ENCODE peak calls at places on chromosomes 11 and 22, in four cellular contexts. G, V, I and T are unnamed samples.
A peak's percentile ranks its signal among the peaks of the same experiment; 100 is the strongest.

GRCh38 chr11:34150494-34151151 is 45.2 kb downstream of the NAT10 start:
- DNase-seq in G (no peak), V (no peak), I (no peak), T (peak; percentile 19)

GRCh38 chr22:27686534-27686933 is 115.0 kb downstream of the MN1 start:
- DNase-seq in G (peak; percentile 87), V (peak; percentile 91), I (no peak), T (no peak)

GRCh38 chr11:117554601-117555333 is 227.1 kb downstream of the CEP164 start:
- DNase-seq in G (no peak), V (no peak), I (no peak), T (no peak)

GRCh38 chr11:27296406-27296994 is 66.5 kb downstream of the CCDC34 start:
- DNase-seq in G (no peak), V (peak; percentile 64), I (no peak), T (no peak)

GRCh38 chr11:63747006-63747405 is 21.6 kb downstream of the ZFTA start:
- DNase-seq in G (no peak), V (no peak), I (no peak), T (no peak)

GRCh38 chr11:125724125-125724524 is 22.0 kb upstream of the PATE1 start:
- DNase-seq in G (no peak), V (no peak), I (no peak), T (no peak)

GRCh38 chr11:61362542-61362875 is 335 bp downstream of the TMEM138 start:
- DNase-seq in G (no peak), V (peak; percentile 55), I (peak; percentile 70), T (no peak)

GRCh38 chr11:2699185-2699530 is 636 bp downstream of the KCNQ1OT1 start:
- DNase-seq in G (no peak), V (peak; percentile 46), I (no peak), T (peak; percentile 56)

GRCh38 chr22:45907378-45907777 is 69.6 kb downstream of the WNT7B start:
- DNase-seq in G (no peak), V (no peak), I (no peak), T (no peak)

GRCh38 chr11:69401715-69402114 is 79.7 kb upstream of the LINC01488 start:
- DNase-seq in G (no peak), V (no peak), I (no peak), T (no peak)

GRCh38 chr22:46031561-46031960 is 54.6 kb upstream of the WNT7B start:
- DNase-seq in G (no peak), V (no peak), I (no peak), T (peak; percentile 24)

GRCh38 chr22:44584256-44584902 is 86.3 kb upstream of the RTL6 start:
- DNase-seq in G (no peak), V (no peak), I (no peak), T (peak; percentile 23)

GRCh38 chr22:26471522-26471921 is 12.1 kb downstream of the HPS4 start:
- DNase-seq in G (peak; percentile 44), V (no peak), I (no peak), T (no peak)

GRCh38 chr11:120098503-120099054 is 39.3 kb downstream of the TRIM29 start:
- DNase-seq in G (no peak), V (no peak), I (no peak), T (no peak)

GRCh38 chr11:43546561-43547410 is 133.8 kb upstream of the HSD17B12 start:
- DNase-seq in G (peak; percentile 30), V (no peak), I (no peak), T (no peak)

GRCh38 chr11:340539-341512 is 20.2 kb upstream of the IFITM3 start:
- DNase-seq in G (no peak), V (no peak), I (no peak), T (no peak)

GRCh38 chr11:96424693-96425092 is 34.9 kb downstream of the JRKL start:
- DNase-seq in G (no peak), V (no peak), I (no peak), T (no peak)

GRCh38 chr11:75725552-75726320 is 8.1 kb downstream of the MOGAT2 start:
- DNase-seq in G (no peak), V (peak; percentile 38), I (no peak), T (no peak)

GRCh38 chr11:35682230-35683195 is 19.9 kb downstream of the TRIM44 start:
- DNase-seq in G (no peak), V (no peak), I (no peak), T (no peak)

GRCh38 chr11:88059326-88059725 is 115.9 kb downstream of the RAB38 start:
- DNase-seq in G (no peak), V (no peak), I (no peak), T (no peak)

GRCh38 chr11:15969281-15969680 is 387.1 kb downstream of the SOX6 start:
- DNase-seq in G (peak; percentile 61), V (peak; percentile 54), I (no peak), T (no peak)

GRCh38 chr11:11435673-11436072 is 82.6 kb upstream of the CSNK2A3 start:
- DNase-seq in G (no peak), V (no peak), I (no peak), T (no peak)

GRCh38 chr11:77410076-77410827 is 63.6 kb downstream of the PAK1 start:
- DNase-seq in G (no peak), V (no peak), I (no peak), T (no peak)

GRCh38 chr11:62242021-62242420 is at the start of gene SCGB1D2:
- DNase-seq in G (no peak), V (no peak), I (no peak), T (no peak)

GRCh38 chr22:43889366-43890253 is 2.2 kb downstream of the PNPLA5 start:
- DNase-seq in G (no peak), V (no peak), I (no peak), T (no peak)

GRCh38 chr11:110177057-110177397 is 83.8 kb downstream of the ZC3H12C start:
- DNase-seq in G (no peak), V (no peak), I (no peak), T (no peak)

GRCh38 chr11:110172666-110173065 is 79.5 kb downstream of the ZC3H12C start:
- DNase-seq in G (no peak), V (no peak), I (no peak), T (no peak)

GRCh38 chr11:110174645-110175310 is 81.6 kb downstream of the ZC3H12C start:
- DNase-seq in G (no peak), V (no peak), I (no peak), T (no peak)

GRCh38 chr11:110176366-110177056 is 83.3 kb downstream of the ZC3H12C start:
- DNase-seq in G (no peak), V (no peak), I (no peak), T (no peak)

GRCh38 chr11:110173775-110174644 is 80.8 kb downstream of the ZC3H12C start:
- DNase-seq in G (peak; percentile 65), V (peak; percentile 80), I (peak; percentile 54), T (peak; percentile 78)
- H3K27ac ChIP-seq in G (no peak overlapping the region), V (no peak overlapping the region), I (no peak overlapping the region), T (peak overlapping the region; percentile 2)

GRCh38 chr11:64898076-64898445 is 18.9 kb downstream of the ATG2A start:
- DNase-seq in G (no peak), V (no peak), I (no peak), T (no peak)

GRCh38 chr11:64898541-64898940 is 18.5 kb downstream of the ATG2A start:
- DNase-seq in G (no peak), V (no peak), I (no peak), T (peak; percentile 45)

GRCh38 chr11:64900774-64901173 is 16.2 kb downstream of the ATG2A start:
- DNase-seq in G (no peak), V (no peak), I (no peak), T (no peak)

GRCh38 chr11:64902102-64902900 is 14.7 kb downstream of the ATG2A start:
- DNase-seq in G (no peak), V (no peak), I (no peak), T (peak; percentile 36)

GRCh38 chr11:64900263-64900678 is 16.7 kb downstream of the ATG2A start:
- DNase-seq in G (no peak), V (no peak), I (peak; percentile 74), T (no peak)
- H3K36me3 ChIP-seq in G (peaks cover 100% of the 10 kb centered on the region), V (peaks cover 33% of the 10 kb centered on the region), I (peaks cover 6% of the 10 kb centered on the region), T (peaks cover 94% of the 10 kb centered on the region)

GRCh38 chr22:48538291-48538820 is 1289.3 kb downstream of the BRD1 start:
- DNase-seq in G (no peak), V (no peak), I (no peak), T (no peak)

GRCh38 chr22:48539261-48539660 is 1288.4 kb downstream of the BRD1 start:
- DNase-seq in G (no peak), V (no peak), I (no peak), T (no peak)

GRCh38 chr22:48534395-48534958 is 1293.2 kb downstream of the BRD1 start:
- DNase-seq in G (no peak), V (no peak), I (no peak), T (no peak)

GRCh38 chr22:48535868-48536690 is 1291.6 kb downstream of the BRD1 start:
- DNase-seq in G (no peak), V (no peak), I (no peak), T (no peak)

DNA sequence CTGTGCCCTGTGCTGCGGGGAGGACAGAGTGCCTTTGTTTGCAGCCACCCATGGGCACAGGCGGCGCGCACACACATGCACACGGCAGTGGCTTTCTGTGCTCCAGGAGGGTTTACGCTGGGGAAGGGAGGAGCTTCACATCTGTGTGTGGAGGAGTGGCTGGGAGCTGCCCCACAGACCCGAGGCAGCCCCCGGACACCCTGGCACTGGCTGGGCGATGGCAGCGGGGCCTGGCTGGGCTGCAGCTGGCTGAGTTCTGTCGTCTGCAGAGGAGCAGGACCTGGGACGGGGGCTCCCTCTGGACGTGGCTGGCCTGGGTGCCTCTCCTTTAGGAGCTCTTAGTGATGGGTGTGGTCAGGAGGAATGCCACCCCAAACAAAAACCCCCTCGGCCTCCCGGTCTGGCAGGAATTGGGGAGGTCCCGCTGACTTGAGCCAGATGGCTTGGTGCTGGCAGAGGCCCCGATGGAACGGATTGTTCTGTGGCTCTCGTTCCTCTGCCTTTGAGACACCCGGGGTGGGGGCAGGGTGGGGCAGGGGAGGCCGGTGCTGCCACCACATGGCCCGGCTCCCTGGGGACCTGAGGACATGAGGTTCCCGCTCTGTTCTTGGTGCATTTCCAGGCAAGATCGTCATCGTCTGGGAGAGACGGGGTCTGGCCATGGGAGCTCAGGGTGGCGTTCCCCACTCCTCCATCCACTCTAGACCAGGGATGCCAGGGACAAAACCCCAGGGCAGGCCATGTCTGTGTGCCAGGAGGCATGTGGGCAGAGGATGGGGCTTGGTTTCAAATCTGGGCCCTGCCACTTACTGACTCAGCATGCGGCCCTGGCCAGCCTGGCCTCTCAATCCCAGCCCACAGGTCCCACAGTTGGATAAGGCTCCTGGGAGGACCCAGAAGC is 1290.7 kb downstream of the BRD1 start:
- DNase-seq in G (peak; percentile 32), V (no peak), I (no peak), T (no peak)
- H3K9me3 ChIP-seq in G (no peaks in the 10 kb centered on the region), V (no peaks in the 10 kb centered on the region), I (no peaks in the 10 kb centered on the region), T (no peaks in the 10 kb centered on the region)

GRCh38 chr22:41096391-41096790 is 4.0 kb downstream of the EP300 start:
- DNase-seq in G (no peak), V (no peak), I (no peak), T (no peak)

GRCh38 chr22:41092847-41093371 is 517 bp downstream of the EP300 start:
- DNase-seq in G (peak; percentile 41), V (peak; percentile 57), I (no peak), T (peak; percentile 62)

GRCh38 chr22:41091139-41092022 is 1.0 kb upstream of the EP300 start:
- DNase-seq in G (peak; percentile 99), V (peak; percentile 100), I (peak; percentile 99), T (peak; percentile 100)

GRCh38 chr22:41092023-41092817 is at the start of gene EP300:
- DNase-seq in G (peak; percentile 72), V (peak; percentile 68), I (peak; percentile 92), T (peak; percentile 91)

DNA sequence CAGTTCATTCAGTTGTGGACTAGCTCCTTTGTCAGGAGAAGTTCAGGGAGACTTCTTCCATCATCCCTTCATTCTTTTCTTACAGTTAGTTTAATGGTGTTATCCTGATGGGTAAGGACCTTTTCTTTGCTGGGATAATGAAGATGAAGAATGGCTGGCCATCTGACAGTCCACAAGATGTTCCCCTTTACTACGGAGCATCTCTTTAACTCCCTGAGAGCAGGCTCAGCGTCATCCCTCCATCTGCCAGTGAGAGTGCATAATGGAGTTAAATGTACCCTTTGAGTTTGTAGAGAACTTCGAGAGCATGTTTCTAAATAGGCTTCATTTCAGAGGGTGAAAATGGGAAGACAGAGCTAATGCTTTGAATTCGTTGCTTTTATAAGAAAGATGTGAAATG is 1.6 kb downstream of the EP300 start:
- DNase-seq in G (no peak), V (peak; percentile 25), I (no peak), T (no peak)
- H3K27ac ChIP-seq in G (peak overlapping the region; percentile 100), V (no peak overlapping the region), I (no peak overlapping the region), T (peak overlapping the region; percentile 99)